ENCODE peak calls at places on chromosomes 11 and 22, in five cellular contexts. L, K, V, J and D are unnamed samples.
A peak's percentile ranks its signal among the peaks of the same experiment; 100 is the strongest.

GRCh38 chr11:46696212-46696558 is 4.2 kb downstream of the ARHGAP1 start:
- DNase-seq in L (no peak), K (no peak), V (no peak), J (no peak), D (no peak)

GRCh38 chr11:27902981-27903624 is 202.8 kb upstream of the BDNF start:
- DNase-seq in L (no peak), K (peak; percentile 27), V (no peak), J (no peak), D (no peak)

GRCh38 chr11:15906481-15907035 is 449.8 kb downstream of the SOX6 start:
- DNase-seq in L (no peak), K (no peak), V (no peak), J (no peak), D (no peak)

GRCh38 chr11:126164781-126165180 is 46.7 kb downstream of the RPUSD4 start:
- DNase-seq in L (no peak), K (no peak), V (no peak), J (no peak), D (no peak)

GRCh38 chr22:37226514-37226913 is 14.2 kb upstream of the SSTR3 start:
- DNase-seq in L (no peak), K (no peak), V (no peak), J (no peak), D (no peak)

GRCh38 chr11:118763038-118763437 is 27.9 kb downstream of the DDX6 start:
- DNase-seq in L (no peak), K (no peak), V (no peak), J (no peak), D (no peak)

GRCh38 chr22:27726726-27727449 is 74.7 kb downstream of the MN1 start:
- DNase-seq in L (no peak), K (peak; percentile 78), V (no peak), J (peak; percentile 73), D (no peak)

GRCh38 chr22:30290679-30291333 is 1.5 kb upstream of the CASTOR1 start:
- DNase-seq in L (no peak), K (peak; percentile 87), V (no peak), J (peak; percentile 73), D (no peak)

GRCh38 chr11:114179234-114179941 is 116.8 kb upstream of the NNMT start:
- DNase-seq in L (no peak), K (peak; percentile 99), V (no peak), J (no peak), D (no peak)

GRCh38 chr11:128515766-128516466 is 71.4 kb downstream of the ETS1 start:
- DNase-seq in L (no peak), K (no peak), V (no peak), J (no peak), D (no peak)

GRCh38 chr11:127470485-127470884 is 469.9 kb upstream of the KIRREL3 start:
- DNase-seq in L (no peak), K (no peak), V (no peak), J (peak; percentile 55), D (no peak)

GRCh38 chr11:131503017-131503416 is 132.6 kb downstream of the NTM start:
- DNase-seq in L (no peak), K (no peak), V (no peak), J (no peak), D (no peak)

GRCh38 chr11:10348650-10349280 is 43.9 kb downstream of the ADM start:
- DNase-seq in L (no peak), K (peak; percentile 64), V (no peak), J (no peak), D (no peak)

GRCh38 chr11:119116235-119116594 is 5.2 kb upstream of the HINFP start:
- DNase-seq in L (no peak), K (no peak), V (no peak), J (no peak), D (no peak)

GRCh38 chr11:58776891-58777451 is 45.2 kb upstream of the GLYAT start:
- DNase-seq in L (no peak), K (no peak), V (no peak), J (no peak), D (no peak)

GRCh38 chr22:48351376-48352085 is 1476.1 kb downstream of the BRD1 start:
- DNase-seq in L (no peak), K (no peak), V (no peak), J (no peak), D (no peak)

GRCh38 chr11:2109541-2110019 is 29.6 kb downstream of the IGF2 start:
- DNase-seq in L (no peak), K (peak; percentile 47), V (no peak), J (peak; percentile 76), D (no peak)

GRCh38 chr22:42972592-42973535 is 42.1 kb downstream of the PACSIN2 start:
- DNase-seq in L (no peak), K (no peak), V (no peak), J (no peak), D (no peak)

GRCh38 chr11:20022363-20023081 is 137.8 kb downstream of the DBX1 start:
- DNase-seq in L (no peak), K (peak; percentile 79), V (no peak), J (peak; percentile 91), D (no peak)

GRCh38 chr22:37018815-37019308 is 385 bp downstream of the TST start:
- DNase-seq in L (no peak), K (peak; percentile 65), V (no peak), J (peak; percentile 84), D (no peak)

GRCh38 chr11:20488352-20488751 is 100.8 kb downstream of the PRMT3 start:
- DNase-seq in L (no peak), K (no peak), V (no peak), J (no peak), D (no peak)

GRCh38 chr22:42844756-42845155 is 12.3 kb downstream of the ARFGAP3 start:
- DNase-seq in L (no peak), K (peak; percentile 5), V (no peak), J (no peak), D (no peak)

DNA sequence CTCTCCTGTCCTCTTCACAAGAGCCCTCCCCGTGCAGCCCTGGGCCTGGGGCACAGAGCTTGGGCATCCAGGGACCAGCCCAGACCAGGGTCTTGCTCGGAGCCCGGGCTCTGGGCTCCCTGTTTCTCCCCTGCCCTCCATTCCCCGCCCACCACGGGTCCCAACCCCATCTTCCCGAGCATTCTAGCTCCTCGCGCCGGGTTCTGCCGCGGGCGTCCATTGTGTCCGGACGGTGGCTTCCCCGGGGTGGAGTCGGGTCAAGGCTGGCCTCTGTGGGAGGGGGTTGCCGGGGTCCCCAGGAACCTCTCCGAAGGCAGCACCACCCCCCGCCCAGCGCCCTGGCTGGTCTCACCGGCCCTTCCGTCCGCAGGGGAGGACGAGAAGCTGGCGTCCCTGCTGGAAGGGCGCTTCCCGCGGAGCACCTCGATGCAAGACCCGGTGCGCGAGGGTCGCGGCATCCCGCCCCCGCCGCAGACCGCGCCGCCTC is 18.1 kb upstream of the ACR start:
- DNase-seq in L (no peak), K (no peak), V (no peak), J (no peak), D (no peak)
- H3K27me3 ChIP-seq in L (no peaks in the 10 kb centered on the region), K (peaks cover 56% of the 10 kb centered on the region), V (no peaks in the 10 kb centered on the region), J (peaks cover 54% of the 10 kb centered on the region), D (no peaks in the 10 kb centered on the region)

GRCh38 chr11:120346233-120346632 is 10.0 kb downstream of the ARHGEF12 start:
- DNase-seq in L (no peak), K (no peak), V (no peak), J (no peak), D (no peak)

GRCh38 chr11:120354779-120355178 is 18.6 kb downstream of the ARHGEF12 start:
- DNase-seq in L (no peak), K (no peak), V (no peak), J (no peak), D (no peak)

GRCh38 chr11:120352405-120352804 is 16.2 kb downstream of the ARHGEF12 start:
- DNase-seq in L (no peak), K (peak; percentile 39), V (no peak), J (no peak), D (no peak)

GRCh38 chr11:120354068-120354467 is 17.9 kb downstream of the ARHGEF12 start:
- DNase-seq in L (no peak), K (no peak), V (no peak), J (no peak), D (no peak)

GRCh38 chr11:120350637-120351036 is 14.4 kb downstream of the ARHGEF12 start:
- DNase-seq in L (no peak), K (no peak), V (no peak), J (no peak), D (no peak)
- H3K27me3 ChIP-seq in L (peaks cover 11% of the 10 kb centered on the region), K (no peaks in the 10 kb centered on the region), V (peaks cover 56% of the 10 kb centered on the region), J (no peaks in the 10 kb centered on the region), D (no peaks in the 10 kb centered on the region)

GRCh38 chr22:23365961-23366360 is 185.7 kb downstream of the BCR start:
- DNase-seq in L (no peak), K (no peak), V (no peak), J (no peak), D (no peak)

GRCh38 chr22:23373601-23374000 is 193.3 kb downstream of the BCR start:
- DNase-seq in L (no peak), K (no peak), V (no peak), J (peak; percentile 36), D (no peak)

GRCh38 chr22:23370251-23370650 is 189.9 kb downstream of the BCR start:
- DNase-seq in L (no peak), K (no peak), V (no peak), J (no peak), D (no peak)

GRCh38 chr22:23365524-23365923 is 185.2 kb downstream of the BCR start:
- DNase-seq in L (no peak), K (no peak), V (no peak), J (no peak), D (no peak)

DNA sequence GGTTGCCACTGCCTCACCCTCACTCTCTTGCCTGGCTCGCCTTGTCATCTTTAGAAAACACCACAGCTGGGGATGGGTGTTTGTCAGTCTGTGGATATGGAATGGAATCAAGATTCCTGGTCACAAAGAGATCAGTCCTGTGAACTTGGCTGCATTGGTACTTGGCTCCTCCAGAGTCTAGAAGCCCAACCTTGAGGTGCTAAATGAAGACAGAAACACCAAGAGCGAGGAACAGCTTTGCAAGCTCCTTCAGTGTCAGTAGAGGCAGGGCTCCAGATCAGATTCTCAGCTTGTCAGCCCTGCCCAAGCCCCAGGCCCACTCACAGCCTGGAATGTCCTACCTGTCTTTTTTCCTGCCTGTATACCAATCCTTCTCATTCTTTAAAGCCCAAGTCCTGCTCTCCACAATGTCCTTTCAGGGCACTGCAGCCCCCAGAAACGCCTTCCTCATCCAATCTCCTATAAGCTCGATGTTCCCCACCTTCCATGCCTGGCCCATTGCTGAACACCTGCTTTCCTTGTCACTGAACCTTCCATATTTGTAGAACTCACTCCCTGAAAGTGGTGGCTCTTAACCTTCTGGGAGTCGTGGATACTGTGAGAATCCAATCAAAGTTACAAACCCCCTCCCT is 188.9 kb downstream of the BCR start:
- DNase-seq in L (no peak), K (no peak), V (no peak), J (peak; percentile 32), D (no peak)
- H3K27me3 ChIP-seq in L (peaks cover 5% of the 10 kb centered on the region), K (peaks cover 11% of the 10 kb centered on the region), V (peaks cover 8% of the 10 kb centered on the region), J (peaks cover 67% of the 10 kb centered on the region), D (no peaks in the 10 kb centered on the region)

DNA sequence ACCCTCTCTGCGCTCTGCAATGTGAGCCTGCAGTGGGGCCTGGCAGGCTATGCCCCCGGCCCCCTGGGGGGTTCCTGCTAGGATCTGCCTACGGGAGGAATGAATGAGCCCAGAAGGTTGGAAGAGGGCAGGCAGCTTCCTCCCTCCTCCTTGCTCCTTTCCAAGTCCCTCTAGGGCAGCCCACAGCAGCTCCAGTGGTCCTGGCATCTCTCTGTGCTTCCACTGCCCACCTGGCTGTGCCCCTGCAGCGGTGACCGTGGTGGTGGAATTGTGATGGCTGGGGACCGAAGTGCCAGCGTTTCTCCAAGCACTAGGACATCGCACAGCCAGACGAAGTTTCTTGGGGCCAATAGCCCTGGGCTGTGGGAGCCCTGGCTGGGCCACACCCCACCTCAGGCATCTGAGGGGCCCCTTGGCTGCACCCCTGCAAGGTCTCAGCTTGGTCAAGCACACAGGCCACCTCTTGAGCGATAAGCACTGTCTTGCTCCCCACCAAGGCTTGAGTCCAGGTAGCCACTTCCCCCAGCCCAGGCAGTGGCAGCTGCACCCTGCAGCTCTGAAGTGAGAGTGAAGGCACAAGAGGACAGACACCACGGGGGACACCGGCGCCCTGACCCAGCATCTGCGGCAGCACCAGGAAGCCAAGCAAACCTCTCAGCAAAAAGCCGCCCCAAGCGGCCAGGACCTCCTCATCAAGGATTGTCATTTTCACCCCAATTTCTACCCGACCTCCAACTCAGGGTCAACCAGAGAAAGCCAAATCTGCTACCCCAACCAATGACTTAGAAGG is 346.3 kb downstream of the CTTN start:
- DNase-seq in L (no peak), K (no peak), V (no peak), J (no peak), D (no peak)
- H3K27me3 ChIP-seq in L (peaks cover 6% of the 10 kb centered on the region), K (no peaks in the 10 kb centered on the region), V (peaks cover 9% of the 10 kb centered on the region), J (no peaks in the 10 kb centered on the region), D (no peaks in the 10 kb centered on the region)